ENCODE peak calls at places on chromosome 18, in eight cellular contexts. One of them, this sample, is unnamed.
A peak's percentile ranks its signal among the peaks of the same experiment; 100 is the strongest.

GRCh38 chr18:30765247-30765646 is 277.3 kb downstream of the DSC3 start:
- DNase-seq in mesenchymal stem cell: no peak
- DNase-seq in GM23248: no peak
- DNase-seq in HepG2: no peak
- DNase-seq in A549: no peak
- DNase-seq in SK-N-SH: no peak
- DNase-seq in PC-9: no peak
- DNase-seq in neuronal stem cell: no peak
- DNase-seq in this sample: no peak

GRCh38 chr18:25425030-25425429 is 73.1 kb upstream of the ZNF521 start:
- DNase-seq in A549: no peak
- DNase-seq in neuronal stem cell: no peak
- DNase-seq in mesenchymal stem cell: peak; percentile 17
- DNase-seq in SK-N-SH: no peak
- DNase-seq in PC-9: no peak
- DNase-seq in HepG2: no peak
- DNase-seq in GM23248: no peak
- DNase-seq in this sample: no peak

GRCh38 chr18:27966872-27967271 is 210.1 kb downstream of the CDH2 start:
- DNase-seq in SK-N-SH: no peak
- DNase-seq in neuronal stem cell: no peak
- DNase-seq in GM23248: peak; percentile 48
- DNase-seq in mesenchymal stem cell: no peak
- DNase-seq in A549: no peak
- DNase-seq in HepG2: no peak
- DNase-seq in PC-9: no peak
- DNase-seq in this sample: no peak

GRCh38 chr18:63575680-63576079 is 11.5 kb upstream of the SERPINB13 start:
- DNase-seq in PC-9: peak; percentile 35
- DNase-seq in A549: no peak
- DNase-seq in mesenchymal stem cell: no peak
- DNase-seq in GM23248: peak; percentile 19
- DNase-seq in HepG2: no peak
- DNase-seq in neuronal stem cell: no peak
- DNase-seq in SK-N-SH: no peak
- DNase-seq in this sample: no peak

GRCh38 chr18:6785411-6785810 is 55.9 kb downstream of the ARHGAP28 start:
- DNase-seq in A549: no peak
- DNase-seq in mesenchymal stem cell: no peak
- DNase-seq in GM23248: no peak
- DNase-seq in neuronal stem cell: no peak
- DNase-seq in PC-9: no peak
- DNase-seq in SK-N-SH: no peak
- DNase-seq in HepG2: no peak
- DNase-seq in this sample: no peak

GRCh38 chr18:12944724-12945123 is 3.1 kb upstream of the SEH1L start:
- DNase-seq in HepG2: no peak
- DNase-seq in A549: no peak
- DNase-seq in SK-N-SH: no peak
- DNase-seq in GM23248: peak; percentile 43
- DNase-seq in mesenchymal stem cell: no peak
- DNase-seq in neuronal stem cell: no peak
- DNase-seq in PC-9: no peak
- DNase-seq in this sample: no peak

GRCh38 chr18:59705145-59705544 is 7.9 kb upstream of the CCBE1 start:
- DNase-seq in neuronal stem cell: no peak
- DNase-seq in HepG2: no peak
- DNase-seq in mesenchymal stem cell: peak; percentile 32
- DNase-seq in PC-9: peak; percentile 50
- DNase-seq in A549: no peak
- DNase-seq in SK-N-SH: no peak
- DNase-seq in GM23248: no peak
- DNase-seq in this sample: no peak

GRCh38 chr18:24136967-24137373 is 1.9 kb upstream of the CABYR start:
- DNase-seq in A549: no peak
- DNase-seq in neuronal stem cell: no peak
- DNase-seq in mesenchymal stem cell: peak; percentile 53
- DNase-seq in HepG2: no peak
- DNase-seq in PC-9: peak; percentile 71
- DNase-seq in GM23248: no peak
- DNase-seq in SK-N-SH: no peak
- DNase-seq in this sample: no peak

GRCh38 chr18:67310826-67311225 is 205.7 kb downstream of the DSEL start:
- DNase-seq in HepG2: no peak
- DNase-seq in GM23248: peak; percentile 79
- DNase-seq in mesenchymal stem cell: peak; percentile 6
- DNase-seq in PC-9: peak; percentile 34
- DNase-seq in SK-N-SH: no peak
- DNase-seq in A549: no peak
- DNase-seq in neuronal stem cell: no peak
- DNase-seq in this sample: no peak

GRCh38 chr18:63676526-63676925 is 14.8 kb upstream of the SERPINB3 start:
- DNase-seq in mesenchymal stem cell: no peak
- DNase-seq in HepG2: no peak
- DNase-seq in PC-9: no peak
- DNase-seq in neuronal stem cell: peak; percentile 20
- DNase-seq in GM23248: peak; percentile 29
- DNase-seq in SK-N-SH: no peak
- DNase-seq in A549: no peak
- DNase-seq in this sample: peak; percentile 48

GRCh38 chr18:77006305-77007175 is 126.0 kb downstream of the MBP start:
- DNase-seq in SK-N-SH: no peak
- DNase-seq in A549: no peak
- DNase-seq in PC-9: no peak
- DNase-seq in GM23248: no peak
- DNase-seq in mesenchymal stem cell: no peak
- DNase-seq in neuronal stem cell: no peak
- DNase-seq in HepG2: no peak
- DNase-seq in this sample: no peak
- H3K4me2 ChIP-seq in SK-N-SH: no peak overlapping the region
- H3K4me2 ChIP-seq in A549: no peak overlapping the region
- H3K4me2 ChIP-seq in PC-9: no peak overlapping the region
- H3K4me2 ChIP-seq in GM23248: no peak overlapping the region
- H3K4me2 ChIP-seq in mesenchymal stem cell: no peak overlapping the region
- H3K4me2 ChIP-seq in neuronal stem cell: no peak overlapping the region
- H3K4me2 ChIP-seq in HepG2: no peak overlapping the region
- H3K4me2 ChIP-seq in this sample: no peak overlapping the region

DNA sequence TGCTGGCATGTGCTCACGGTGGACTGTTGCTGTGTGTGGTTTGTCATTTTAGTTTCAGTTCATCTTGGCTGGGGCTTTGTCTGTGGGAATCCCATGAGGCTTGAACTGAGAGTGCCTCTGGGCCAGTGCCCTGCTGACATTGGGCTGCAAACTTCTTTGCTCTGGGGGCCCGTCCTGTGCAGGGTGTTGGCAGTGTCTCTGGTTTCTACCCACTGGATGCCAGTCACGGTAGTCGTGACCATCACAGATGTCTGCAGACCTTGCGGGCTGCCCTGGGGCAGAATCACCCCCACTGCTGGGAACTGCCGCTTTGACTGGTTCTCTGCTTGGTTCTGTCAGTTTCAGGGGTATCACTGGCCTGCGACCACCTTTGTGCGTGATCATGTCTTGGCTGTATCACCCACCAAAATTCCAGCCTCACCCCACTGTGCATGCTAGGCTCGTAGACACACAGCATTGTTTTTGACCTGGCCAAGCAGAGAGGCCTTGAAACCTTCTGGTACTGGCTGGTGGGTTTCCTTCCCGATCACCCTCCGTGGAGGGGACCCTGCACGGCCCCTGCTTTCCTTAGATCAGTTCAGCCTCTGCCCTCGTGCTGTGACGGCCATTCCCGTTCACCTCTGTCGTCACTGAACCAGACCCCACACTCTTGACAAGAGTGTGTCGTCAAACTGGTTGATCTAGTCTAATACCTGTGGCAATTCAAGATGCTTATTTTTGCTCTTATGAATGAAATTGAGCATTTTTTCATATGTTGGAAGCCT is 57.6 kb downstream of the KCNG2 start:
- DNase-seq in PC-9: no peak
- DNase-seq in HepG2: no peak
- DNase-seq in A549: no peak
- DNase-seq in GM23248: no peak
- DNase-seq in SK-N-SH: no peak
- DNase-seq in neuronal stem cell: no peak
- DNase-seq in mesenchymal stem cell: no peak
- DNase-seq in this sample: no peak
- H3K4me2 ChIP-seq in PC-9: peak overlapping the region; percentile 56
- H3K4me2 ChIP-seq in HepG2: no peak overlapping the region
- H3K4me2 ChIP-seq in A549: no peak overlapping the region
- H3K4me2 ChIP-seq in GM23248: no peak overlapping the region
- H3K4me2 ChIP-seq in SK-N-SH: peak overlapping the region; percentile 62
- H3K4me2 ChIP-seq in neuronal stem cell: no peak overlapping the region
- H3K4me2 ChIP-seq in mesenchymal stem cell: no peak overlapping the region
- H3K4me2 ChIP-seq in this sample: no peak overlapping the region

GRCh38 chr18:77113361-77114069 is 19.1 kb downstream of the MBP start:
- DNase-seq in GM23248: no peak
- DNase-seq in mesenchymal stem cell: no peak
- DNase-seq in A549: no peak
- DNase-seq in PC-9: no peak
- DNase-seq in neuronal stem cell: no peak
- DNase-seq in SK-N-SH: no peak
- DNase-seq in HepG2: no peak
- DNase-seq in this sample: no peak

GRCh38 chr18:77115461-77115907 is 17.1 kb downstream of the MBP start:
- DNase-seq in PC-9: no peak
- DNase-seq in mesenchymal stem cell: no peak
- DNase-seq in SK-N-SH: no peak
- DNase-seq in HepG2: no peak
- DNase-seq in GM23248: no peak
- DNase-seq in neuronal stem cell: no peak
- DNase-seq in A549: no peak
- DNase-seq in this sample: no peak

GRCh38 chr18:77114564-77115391 is 17.8 kb downstream of the MBP start:
- DNase-seq in neuronal stem cell: no peak
- DNase-seq in A549: peak; percentile 84
- DNase-seq in HepG2: peak; percentile 93
- DNase-seq in SK-N-SH: no peak
- DNase-seq in GM23248: peak; percentile 99
- DNase-seq in mesenchymal stem cell: peak; percentile 90
- DNase-seq in PC-9: no peak
- DNase-seq in this sample: peak; percentile 88

GRCh38 chr18:77112161-77112801 is 20.3 kb downstream of the MBP start:
- DNase-seq in PC-9: no peak
- DNase-seq in A549: no peak
- DNase-seq in neuronal stem cell: no peak
- DNase-seq in SK-N-SH: no peak
- DNase-seq in GM23248: no peak
- DNase-seq in HepG2: no peak
- DNase-seq in mesenchymal stem cell: no peak
- DNase-seq in this sample: no peak

DNA sequence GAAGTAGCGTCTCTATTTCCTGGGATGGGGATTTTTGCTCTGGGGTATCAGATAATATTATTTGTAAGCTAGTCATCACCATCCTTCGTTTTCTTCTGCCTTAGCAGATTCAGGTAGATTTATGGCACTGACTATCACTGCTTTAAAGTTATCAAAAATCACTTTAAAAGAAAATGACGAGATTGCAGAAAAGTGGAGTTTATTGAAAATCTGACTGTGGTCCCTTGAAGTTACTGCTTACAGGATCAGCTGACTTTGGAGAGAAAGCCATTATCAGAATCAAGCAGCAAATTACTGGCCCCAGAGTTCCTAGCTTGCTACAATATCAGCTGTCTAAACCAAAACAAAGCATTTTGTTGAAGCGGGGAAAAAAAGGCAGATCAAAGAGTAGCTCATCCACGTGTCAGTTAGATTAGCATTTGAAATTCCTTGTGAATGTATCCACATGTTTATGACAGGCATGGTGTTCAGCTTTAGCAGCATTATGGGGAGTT is 18.5 kb downstream of the MBP start:
- DNase-seq in GM23248: no peak
- DNase-seq in A549: no peak
- DNase-seq in neuronal stem cell: no peak
- DNase-seq in mesenchymal stem cell: no peak
- DNase-seq in HepG2: no peak
- DNase-seq in PC-9: no peak
- DNase-seq in SK-N-SH: no peak
- DNase-seq in this sample: no peak
- H3K4me2 ChIP-seq in GM23248: peak overlapping the region; percentile 60
- H3K4me2 ChIP-seq in A549: peak overlapping the region; percentile 80
- H3K4me2 ChIP-seq in neuronal stem cell: no peak overlapping the region
- H3K4me2 ChIP-seq in mesenchymal stem cell: no peak overlapping the region
- H3K4me2 ChIP-seq in HepG2: peak overlapping the region; percentile 75
- H3K4me2 ChIP-seq in PC-9: no peak overlapping the region
- H3K4me2 ChIP-seq in SK-N-SH: no peak overlapping the region
- H3K4me2 ChIP-seq in this sample: peak overlapping the region; percentile 50

GRCh38 chr18:8332286-8332685 is 277.0 kb upstream of the RAB12 start:
- DNase-seq in A549: no peak
- DNase-seq in HepG2: no peak
- DNase-seq in PC-9: no peak
- DNase-seq in SK-N-SH: no peak
- DNase-seq in neuronal stem cell: no peak
- DNase-seq in mesenchymal stem cell: no peak
- DNase-seq in GM23248: no peak
- DNase-seq in this sample: no peak

GRCh38 chr18:8329186-8329771 is 280.0 kb upstream of the RAB12 start:
- DNase-seq in HepG2: peak; percentile 62
- DNase-seq in A549: no peak
- DNase-seq in GM23248: peak; percentile 58
- DNase-seq in neuronal stem cell: no peak
- DNase-seq in SK-N-SH: no peak
- DNase-seq in mesenchymal stem cell: peak; percentile 48
- DNase-seq in PC-9: peak; percentile 94
- DNase-seq in this sample: peak; percentile 37

GRCh38 chr18:8337216-8337615 is 272.0 kb upstream of the RAB12 start:
- DNase-seq in HepG2: no peak
- DNase-seq in GM23248: no peak
- DNase-seq in A549: no peak
- DNase-seq in SK-N-SH: no peak
- DNase-seq in neuronal stem cell: no peak
- DNase-seq in mesenchymal stem cell: no peak
- DNase-seq in PC-9: no peak
- DNase-seq in this sample: peak; percentile 27

GRCh38 chr18:8339958-8340357 is 269.3 kb upstream of the RAB12 start:
- DNase-seq in A549: no peak
- DNase-seq in neuronal stem cell: no peak
- DNase-seq in mesenchymal stem cell: no peak
- DNase-seq in HepG2: no peak
- DNase-seq in PC-9: no peak
- DNase-seq in SK-N-SH: no peak
- DNase-seq in GM23248: no peak
- DNase-seq in this sample: no peak

DNA sequence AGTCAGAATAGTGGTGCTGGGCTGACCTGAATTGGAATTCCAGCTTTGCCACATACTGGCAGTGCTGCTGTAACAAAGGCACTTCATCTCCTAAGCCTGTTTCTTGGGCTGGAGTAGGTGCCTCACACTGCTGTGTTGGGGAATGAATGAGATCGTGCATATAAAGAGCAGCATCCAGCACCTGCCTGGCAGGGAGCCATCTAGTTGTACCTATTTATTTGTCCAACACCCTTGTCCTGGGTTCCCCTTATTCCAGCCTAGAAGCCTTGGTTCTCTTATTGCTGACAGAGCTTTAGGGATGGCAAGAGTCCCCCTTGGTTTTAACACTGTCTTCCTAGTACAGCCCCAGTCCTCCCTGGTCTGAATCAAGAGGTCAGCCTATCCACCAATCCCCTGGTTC is 275.3 kb upstream of the RAB12 start:
- DNase-seq in PC-9: no peak
- DNase-seq in neuronal stem cell: no peak
- DNase-seq in A549: no peak
- DNase-seq in GM23248: no peak
- DNase-seq in SK-N-SH: no peak
- DNase-seq in mesenchymal stem cell: no peak
- DNase-seq in HepG2: no peak
- DNase-seq in this sample: no peak
- H3K4me2 ChIP-seq in PC-9: no peak overlapping the region
- H3K4me2 ChIP-seq in neuronal stem cell: no peak overlapping the region
- H3K4me2 ChIP-seq in A549: no peak overlapping the region
- H3K4me2 ChIP-seq in GM23248: no peak overlapping the region
- H3K4me2 ChIP-seq in SK-N-SH: no peak overlapping the region
- H3K4me2 ChIP-seq in mesenchymal stem cell: no peak overlapping the region
- H3K4me2 ChIP-seq in HepG2: no peak overlapping the region
- H3K4me2 ChIP-seq in this sample: no peak overlapping the region